ENCODE peak calls at places on chromosome 16, in eight cellular contexts. One of them, this sample, is unnamed.

GRCh38 chr16:15836965-15837611 is 19.7 kb downstream of the MYH11 start:
- ATAC-seq in GM12878: no peak
- ATAC-seq in upper lobe of left lung: no peak
- ATAC-seq in Panc1: no peak
- ATAC-seq in GM23338: no peak
- ATAC-seq in K562: no peak
- ATAC-seq in HepG2: no peak
- ATAC-seq in HCT116: no peak
- ATAC-seq in this sample: no peak

GRCh38 chr16:66961065-66961744 is at the start of gene CES3:
- ATAC-seq in upper lobe of left lung: peak; percentile 83
- ATAC-seq in GM12878: peak; percentile 99
- ATAC-seq in Panc1: peak; percentile 95
- ATAC-seq in GM23338: peak; percentile 100
- ATAC-seq in HepG2: peak; percentile 99
- ATAC-seq in HCT116: peak; percentile 100
- ATAC-seq in K562: peak; percentile 100
- ATAC-seq in this sample: peak; percentile 65

GRCh38 chr16:16144416-16144815 is 78.9 kb downstream of the ABCC6 start:
- ATAC-seq in GM23338: no peak
- ATAC-seq in HCT116: no peak
- ATAC-seq in upper lobe of left lung: no peak
- ATAC-seq in K562: no peak
- ATAC-seq in HepG2: no peak
- ATAC-seq in GM12878: no peak
- ATAC-seq in Panc1: peak; percentile 8
- ATAC-seq in this sample: no peak

GRCh38 chr16:10601444-10602401 is 21.3 kb upstream of the EMP2 start:
- ATAC-seq in Panc1: no peak
- ATAC-seq in HepG2: peak; percentile 85
- ATAC-seq in GM12878: no peak
- ATAC-seq in GM23338: peak; percentile 33
- ATAC-seq in K562: no peak
- ATAC-seq in upper lobe of left lung: peak; percentile 93
- ATAC-seq in HCT116: no peak
- ATAC-seq in this sample: peak; percentile 55

GRCh38 chr16:31356566-31357323 is 1.8 kb downstream of the ITGAX start:
- ATAC-seq in GM12878: no peak
- ATAC-seq in HCT116: peak; percentile 46
- ATAC-seq in HepG2: peak; percentile 12
- ATAC-seq in GM23338: peak; percentile 79
- ATAC-seq in Panc1: no peak
- ATAC-seq in K562: no peak
- ATAC-seq in upper lobe of left lung: no peak
- ATAC-seq in this sample: no peak

GRCh38 chr16:11285842-11286241 is 4.7 kb upstream of the PRM1 start:
- ATAC-seq in Panc1: no peak
- ATAC-seq in GM23338: no peak
- ATAC-seq in K562: no peak
- ATAC-seq in HCT116: no peak
- ATAC-seq in HepG2: no peak
- ATAC-seq in GM12878: peak; percentile 46
- ATAC-seq in upper lobe of left lung: no peak
- ATAC-seq in this sample: no peak

GRCh38 chr16:84724619-84725307 is 25.0 kb downstream of the USP10 start:
- ATAC-seq in Panc1: no peak
- ATAC-seq in HCT116: no peak
- ATAC-seq in K562: peak; percentile 50
- ATAC-seq in upper lobe of left lung: no peak
- ATAC-seq in GM12878: peak; percentile 32
- ATAC-seq in HepG2: no peak
- ATAC-seq in GM23338: peak; percentile 9
- ATAC-seq in this sample: no peak

GRCh38 chr16:379961-380836 is 1.6 kb downstream of the PGAP6 start:
- ATAC-seq in upper lobe of left lung: no peak
- ATAC-seq in K562: no peak
- ATAC-seq in HCT116: no peak
- ATAC-seq in GM12878: no peak
- ATAC-seq in Panc1: no peak
- ATAC-seq in HepG2: no peak
- ATAC-seq in GM23338: no peak
- ATAC-seq in this sample: no peak

GRCh38 chr16:85034591-85035433 is 7.2 kb downstream of the KIAA0513 start:
- ATAC-seq in HepG2: peak; percentile 72
- ATAC-seq in K562: no peak
- ATAC-seq in GM23338: no peak
- ATAC-seq in upper lobe of left lung: peak; percentile 31
- ATAC-seq in GM12878: no peak
- ATAC-seq in HCT116: no peak
- ATAC-seq in Panc1: peak; percentile 58
- ATAC-seq in this sample: no peak

GRCh38 chr16:66695935-66696668 is 441 bp downstream of the CMTM4 start:
- ATAC-seq in GM23338: peak; percentile 62
- ATAC-seq in GM12878: peak; percentile 54
- ATAC-seq in Panc1: peak; percentile 69
- ATAC-seq in upper lobe of left lung: peak; percentile 54
- ATAC-seq in HCT116: peak; percentile 70
- ATAC-seq in K562: peak; percentile 62
- ATAC-seq in HepG2: peak; percentile 60
- ATAC-seq in this sample: no peak

GRCh38 chr16:89599451-89599858 is 14.0 kb upstream of the DPEP1 start:
- ATAC-seq in HepG2: peak; percentile 82
- ATAC-seq in HCT116: peak; percentile 73
- ATAC-seq in upper lobe of left lung: no peak
- ATAC-seq in K562: peak; percentile 91
- ATAC-seq in GM23338: peak; percentile 87
- ATAC-seq in Panc1: peak; percentile 56
- ATAC-seq in GM12878: peak; percentile 77
- ATAC-seq in this sample: no peak

GRCh38 chr16:57045694-57046381 is 46.5 kb upstream of the CPNE2 start:
- ATAC-seq in K562: peak; percentile 94
- ATAC-seq in GM23338: peak; percentile 96
- ATAC-seq in HCT116: peak; percentile 97
- ATAC-seq in HepG2: peak; percentile 95
- ATAC-seq in GM12878: peak; percentile 43
- ATAC-seq in upper lobe of left lung: peak; percentile 23
- ATAC-seq in Panc1: peak; percentile 84
- ATAC-seq in this sample: peak; percentile 80

GRCh38 chr16:78184554-78185183 is 85.2 kb downstream of the WWOX start:
- ATAC-seq in K562: no peak
- ATAC-seq in Panc1: peak; percentile 78
- ATAC-seq in upper lobe of left lung: no peak
- ATAC-seq in GM23338: no peak
- ATAC-seq in GM12878: no peak
- ATAC-seq in HCT116: no peak
- ATAC-seq in HepG2: peak; percentile 67
- ATAC-seq in this sample: no peak

GRCh38 chr16:74601131-74601871 is 5.6 kb downstream of the GLG1 start:
- ATAC-seq in K562: peak; percentile 78
- ATAC-seq in upper lobe of left lung: no peak
- ATAC-seq in HepG2: no peak
- ATAC-seq in GM23338: peak; percentile 27
- ATAC-seq in Panc1: no peak
- ATAC-seq in HCT116: peak; percentile 61
- ATAC-seq in GM12878: peak; percentile 89
- ATAC-seq in this sample: no peak

GRCh38 chr16:80100846-80101451 is 439.8 kb upstream of the DYNLRB2 start:
- ATAC-seq in upper lobe of left lung: no peak
- ATAC-seq in GM23338: no peak
- ATAC-seq in HCT116: no peak
- ATAC-seq in Panc1: no peak
- ATAC-seq in GM12878: no peak
- ATAC-seq in K562: no peak
- ATAC-seq in HepG2: no peak
- ATAC-seq in this sample: no peak

GRCh38 chr16:508884-509736 is 18.4 kb upstream of the CAPN15 start:
- ATAC-seq in GM23338: no peak
- ATAC-seq in GM12878: no peak
- ATAC-seq in HCT116: no peak
- ATAC-seq in Panc1: no peak
- ATAC-seq in upper lobe of left lung: no peak
- ATAC-seq in HepG2: peak; percentile 95
- ATAC-seq in K562: peak; percentile 44
- ATAC-seq in this sample: no peak

GRCh38 chr16:30519120-30520049 is 7.0 kb downstream of the ZNF768 start:
- ATAC-seq in K562: no peak
- ATAC-seq in HepG2: peak; percentile 13
- ATAC-seq in Panc1: no peak
- ATAC-seq in GM23338: no peak
- ATAC-seq in upper lobe of left lung: no peak
- ATAC-seq in HCT116: no peak
- ATAC-seq in GM12878: no peak
- ATAC-seq in this sample: no peak

GRCh38 chr16:50549561-50549915 is 1.3 kb downstream of the NKD1 start:
- ATAC-seq in HCT116: no peak
- ATAC-seq in GM12878: no peak
- ATAC-seq in upper lobe of left lung: no peak
- ATAC-seq in Panc1: no peak
- ATAC-seq in K562: no peak
- ATAC-seq in HepG2: no peak
- ATAC-seq in GM23338: no peak
- ATAC-seq in this sample: no peak

GRCh38 chr16:50552476-50553101 is 4.4 kb downstream of the NKD1 start:
- ATAC-seq in GM23338: no peak
- ATAC-seq in Panc1: no peak
- ATAC-seq in upper lobe of left lung: no peak
- ATAC-seq in GM12878: no peak
- ATAC-seq in HepG2: no peak
- ATAC-seq in HCT116: no peak
- ATAC-seq in K562: no peak
- ATAC-seq in this sample: no peak

GRCh38 chr16:50553182-50553710 is 5.0 kb downstream of the NKD1 start:
- ATAC-seq in HepG2: no peak
- ATAC-seq in GM23338: no peak
- ATAC-seq in upper lobe of left lung: no peak
- ATAC-seq in Panc1: no peak
- ATAC-seq in HCT116: no peak
- ATAC-seq in GM12878: no peak
- ATAC-seq in K562: no peak
- ATAC-seq in this sample: no peak

GRCh38 chr16:50550035-50550434 is 1.8 kb downstream of the NKD1 start:
- ATAC-seq in Panc1: no peak
- ATAC-seq in HepG2: peak; percentile 3
- ATAC-seq in GM23338: no peak
- ATAC-seq in K562: no peak
- ATAC-seq in upper lobe of left lung: no peak
- ATAC-seq in GM12878: no peak
- ATAC-seq in HCT116: no peak
- ATAC-seq in this sample: no peak

DNA sequence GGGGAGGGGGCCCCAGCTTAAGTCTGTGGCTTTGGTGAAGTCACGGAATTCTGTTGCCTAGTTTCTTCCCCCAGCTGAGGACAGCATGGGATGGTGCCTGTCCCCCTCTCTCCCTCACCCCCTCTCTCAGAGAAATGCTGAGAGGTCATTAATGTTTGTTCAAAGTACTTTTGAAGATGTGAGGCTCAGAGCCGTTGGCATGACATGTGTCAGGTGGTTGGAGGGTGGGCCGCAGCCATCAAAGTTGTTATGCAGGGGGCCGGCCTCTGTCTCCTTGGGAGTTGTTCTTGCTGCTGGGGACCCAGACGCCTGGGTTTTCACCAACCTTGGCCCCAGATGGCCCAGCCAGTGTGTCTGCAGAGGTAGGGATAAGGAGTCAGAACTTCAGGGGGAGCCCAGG is 3.0 kb downstream of the NKD1 start:
- ATAC-seq in upper lobe of left lung: no peak
- ATAC-seq in HCT116: no peak
- ATAC-seq in HepG2: no peak
- ATAC-seq in GM23338: no peak
- ATAC-seq in GM12878: no peak
- ATAC-seq in K562: no peak
- ATAC-seq in Panc1: no peak
- ATAC-seq in this sample: no peak
- H3K4me1 ChIP-seq in upper lobe of left lung: peaks cover 13% of the 10 kb centered on the region
- H3K4me1 ChIP-seq in HCT116: no peaks in the 10 kb centered on the region
- H3K4me1 ChIP-seq in HepG2: peaks cover 70% of the 10 kb centered on the region
- H3K4me1 ChIP-seq in GM23338: no peaks in the 10 kb centered on the region
- H3K4me1 ChIP-seq in GM12878: no peaks in the 10 kb centered on the region
- H3K4me1 ChIP-seq in K562: peaks cover 18% of the 10 kb centered on the region
- H3K4me1 ChIP-seq in Panc1: no peaks in the 10 kb centered on the region
- H3K4me1 ChIP-seq in this sample: peaks cover 11% of the 10 kb centered on the region

DNA sequence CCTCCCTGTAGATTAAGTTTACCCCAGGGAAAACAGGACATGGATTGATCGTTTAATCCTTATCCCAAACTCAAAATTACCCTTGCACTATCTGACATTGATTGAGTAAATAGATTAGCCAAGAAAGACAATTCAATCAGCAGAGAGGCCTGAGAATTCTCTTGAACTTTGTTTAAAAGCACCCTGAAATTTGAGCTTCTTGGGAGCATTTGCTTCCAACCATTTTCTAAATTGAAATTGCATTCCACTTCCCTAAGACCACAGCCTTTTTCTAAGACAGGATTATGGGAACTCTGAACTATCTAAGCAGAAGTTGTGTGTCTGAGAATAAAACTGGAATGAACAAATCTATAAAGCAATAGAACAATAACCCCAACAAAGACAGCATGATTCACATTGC is 76.6 kb upstream of the TNRC6A start:
- ATAC-seq in HepG2: no peak
- ATAC-seq in GM23338: no peak
- ATAC-seq in K562: no peak
- ATAC-seq in GM12878: no peak
- ATAC-seq in Panc1: no peak
- ATAC-seq in HCT116: no peak
- ATAC-seq in upper lobe of left lung: no peak
- ATAC-seq in this sample: no peak
- TF ChIP-seq POLR2AphosphoS5 in HepG2: no peak
- TF ChIP-seq POLR2AphosphoS5 in GM23338: no peak
- TF ChIP-seq POLR2AphosphoS5 in K562: no peak
- TF ChIP-seq POLR2AphosphoS5 in GM12878: no peak
- TF ChIP-seq POLR2AphosphoS5 in Panc1: no peak
- TF ChIP-seq POLR2AphosphoS5 in HCT116: no peak
- TF ChIP-seq POLR2AphosphoS5 in upper lobe of left lung: no peak
- TF ChIP-seq POLR2AphosphoS5 in this sample: no peak

GRCh38 chr16:47887496-47887895 is 268.3 kb downstream of the ABCC12 start:
- ATAC-seq in K562: no peak
- ATAC-seq in Panc1: no peak
- ATAC-seq in GM23338: peak; percentile 86
- ATAC-seq in HCT116: no peak
- ATAC-seq in GM12878: no peak
- ATAC-seq in upper lobe of left lung: no peak
- ATAC-seq in HepG2: peak; percentile 67
- ATAC-seq in this sample: no peak
- H3K4me1 ChIP-seq in K562: no peaks in the 10 kb centered on the region
- H3K4me1 ChIP-seq in Panc1: no peaks in the 10 kb centered on the region
- H3K4me1 ChIP-seq in GM23338: peaks cover 51% of the 10 kb centered on the region
- H3K4me1 ChIP-seq in HCT116: no peaks in the 10 kb centered on the region
- H3K4me1 ChIP-seq in GM12878: no peaks in the 10 kb centered on the region
- H3K4me1 ChIP-seq in upper lobe of left lung: no peaks in the 10 kb centered on the region
- H3K4me1 ChIP-seq in HepG2: peaks cover 23% of the 10 kb centered on the region
- H3K4me1 ChIP-seq in this sample: no peaks in the 10 kb centered on the region

GRCh38 chr16:4514606-4515005 is 24.0 kb downstream of the CDIP1 start:
- ATAC-seq in HepG2: no peak
- ATAC-seq in upper lobe of left lung: no peak
- ATAC-seq in HCT116: no peak
- ATAC-seq in K562: no peak
- ATAC-seq in GM12878: peak; percentile 24
- ATAC-seq in GM23338: no peak
- ATAC-seq in Panc1: no peak
- ATAC-seq in this sample: no peak
- TF ChIP-seq POLR2AphosphoS5 in HepG2: no peak
- TF ChIP-seq POLR2AphosphoS5 in upper lobe of left lung: no peak
- TF ChIP-seq POLR2AphosphoS5 in HCT116: no peak
- TF ChIP-seq POLR2AphosphoS5 in K562: no peak
- TF ChIP-seq POLR2AphosphoS5 in GM12878: no peak
- TF ChIP-seq POLR2AphosphoS5 in GM23338: no peak
- TF ChIP-seq POLR2AphosphoS5 in Panc1: no peak
- TF ChIP-seq POLR2AphosphoS5 in this sample: no peak